ENCODE peak calls at places on chromosomes 13 and 19, in nine cellular contexts. One of them, this sample, is unnamed.

GRCh38 chr19:13521066-13521465 is 14.8 kb upstream of the CACNA1A start:
- DNase-seq in neuronal stem cell: no peak
- DNase-seq in H9: no peak
- DNase-seq in fibroblast of lung: no peak
- DNase-seq in HepG2: no peak
- DNase-seq in mammary epithelial cell: no peak
- DNase-seq in neural progenitor cell: no peak
- DNase-seq in HCT116: no peak
- DNase-seq in PC-3: peak
- DNase-seq in this sample: no peak

GRCh38 chr13:113734826-113735125 is 24.2 kb upstream of the TMEM255B start:
- DNase-seq in neuronal stem cell: no peak
- DNase-seq in H9: no peak
- DNase-seq in fibroblast of lung: no peak
- DNase-seq in HepG2: no peak
- DNase-seq in mammary epithelial cell: no peak
- DNase-seq in neural progenitor cell: no peak
- DNase-seq in HCT116: no peak
- DNase-seq in PC-3: no peak
- DNase-seq in this sample: no peak

GRCh38 chr19:5826531-5827341 is 12.8 kb downstream of the FUT6 start:
- DNase-seq in neuronal stem cell: peak
- DNase-seq in H9: peak
- DNase-seq in fibroblast of lung: no peak
- DNase-seq in HepG2: peak
- DNase-seq in mammary epithelial cell: no peak
- DNase-seq in neural progenitor cell: peak
- DNase-seq in HCT116: peak
- DNase-seq in PC-3: peak
- DNase-seq in this sample: peak

GRCh38 chr13:32025730-32026129 is 5.8 kb upstream of the FRY start:
- DNase-seq in neuronal stem cell: peak
- DNase-seq in H9: peak
- DNase-seq in fibroblast of lung: no peak
- DNase-seq in HepG2: no peak
- DNase-seq in mammary epithelial cell: no peak
- DNase-seq in neural progenitor cell: peak
- DNase-seq in HCT116: no peak
- DNase-seq in PC-3: no peak
- DNase-seq in this sample: no peak

GRCh38 chr19:43620061-43621001 is 902 bp upstream of the ZNF428 start:
- DNase-seq in neuronal stem cell: no peak
- DNase-seq in H9: no peak
- DNase-seq in fibroblast of lung: no peak
- DNase-seq in HepG2: no peak
- DNase-seq in mammary epithelial cell: no peak
- DNase-seq in neural progenitor cell: no peak
- DNase-seq in HCT116: no peak
- DNase-seq in PC-3: no peak
- DNase-seq in this sample: no peak

GRCh38 chr13:83536941-83537340 is 345.3 kb downstream of the SLITRK1 start:
- DNase-seq in neuronal stem cell: no peak
- DNase-seq in H9: no peak
- DNase-seq in fibroblast of lung: no peak
- DNase-seq in HepG2: no peak
- DNase-seq in mammary epithelial cell: peak
- DNase-seq in neural progenitor cell: no peak
- DNase-seq in HCT116: no peak
- DNase-seq in PC-3: peak
- DNase-seq in this sample: no peak

GRCh38 chr19:33298146-33298911 is 4.0 kb downstream of the CEBPA start:
- DNase-seq in neuronal stem cell: no peak
- DNase-seq in H9: no peak
- DNase-seq in fibroblast of lung: no peak
- DNase-seq in HepG2: no peak
- DNase-seq in mammary epithelial cell: peak
- DNase-seq in neural progenitor cell: no peak
- DNase-seq in HCT116: no peak
- DNase-seq in PC-3: no peak
- DNase-seq in this sample: peak

GRCh38 chr19:32539240-32539916 is 41.6 kb upstream of the PDCD5 start:
- DNase-seq in neuronal stem cell: no peak
- DNase-seq in H9: no peak
- DNase-seq in fibroblast of lung: no peak
- DNase-seq in HepG2: peak
- DNase-seq in mammary epithelial cell: no peak
- DNase-seq in neural progenitor cell: no peak
- DNase-seq in HCT116: no peak
- DNase-seq in PC-3: no peak
- DNase-seq in this sample: no peak

GRCh38 chr13:44004881-44005280 is 125.2 kb downstream of the LACC1 start:
- DNase-seq in neuronal stem cell: no peak
- DNase-seq in H9: no peak
- DNase-seq in fibroblast of lung: peak
- DNase-seq in HepG2: no peak
- DNase-seq in mammary epithelial cell: peak
- DNase-seq in neural progenitor cell: no peak
- DNase-seq in HCT116: no peak
- DNase-seq in PC-3: peak
- DNase-seq in this sample: no peak

GRCh38 chr13:111846396-111847174 is 220.4 kb upstream of the SOX1 start:
- DNase-seq in neuronal stem cell: no peak
- DNase-seq in H9: peak
- DNase-seq in fibroblast of lung: no peak
- DNase-seq in HepG2: no peak
- DNase-seq in mammary epithelial cell: no peak
- DNase-seq in neural progenitor cell: no peak
- DNase-seq in HCT116: no peak
- DNase-seq in PC-3: no peak
- DNase-seq in this sample: no peak

GRCh38 chr13:97067342-97067895 is 73.1 kb upstream of the OXGR1 start:
- DNase-seq in neuronal stem cell: no peak
- DNase-seq in H9: no peak
- DNase-seq in fibroblast of lung: peak
- DNase-seq in HepG2: no peak
- DNase-seq in mammary epithelial cell: no peak
- DNase-seq in neural progenitor cell: no peak
- DNase-seq in HCT116: no peak
- DNase-seq in PC-3: no peak
- DNase-seq in this sample: no peak

GRCh38 chr19:48881741-48882657 is 9.8 kb downstream of the PPP1R15A start:
- DNase-seq in neuronal stem cell: no peak
- DNase-seq in H9: peak
- DNase-seq in fibroblast of lung: no peak
- DNase-seq in HepG2: no peak
- DNase-seq in mammary epithelial cell: peak
- DNase-seq in neural progenitor cell: peak
- DNase-seq in HCT116: no peak
- DNase-seq in PC-3: peak
- DNase-seq in this sample: no peak

GRCh38 chr13:38385152-38385891 is 35.7 kb downstream of the UFM1 start:
- DNase-seq in neuronal stem cell: no peak
- DNase-seq in H9: no peak
- DNase-seq in fibroblast of lung: no peak
- DNase-seq in HepG2: no peak
- DNase-seq in mammary epithelial cell: no peak
- DNase-seq in neural progenitor cell: no peak
- DNase-seq in HCT116: no peak
- DNase-seq in PC-3: no peak
- DNase-seq in this sample: no peak

GRCh38 chr13:75544681-75545333 is 4.8 kb upstream of the UCHL3 start:
- DNase-seq in neuronal stem cell: no peak
- DNase-seq in H9: no peak
- DNase-seq in fibroblast of lung: peak
- DNase-seq in HepG2: peak
- DNase-seq in mammary epithelial cell: peak
- DNase-seq in neural progenitor cell: no peak
- DNase-seq in HCT116: no peak
- DNase-seq in PC-3: peak
- DNase-seq in this sample: peak

GRCh38 chr19:49506575-49507105 is 5.8 kb upstream of the FCGRT start:
- DNase-seq in neuronal stem cell: peak
- DNase-seq in H9: peak
- DNase-seq in fibroblast of lung: no peak
- DNase-seq in HepG2: peak
- DNase-seq in mammary epithelial cell: peak
- DNase-seq in neural progenitor cell: peak
- DNase-seq in HCT116: no peak
- DNase-seq in PC-3: peak
- DNase-seq in this sample: peak

GRCh38 chr13:65856464-65856863 is 1373.7 kb downstream of the PCDH9 start:
- DNase-seq in neuronal stem cell: no peak
- DNase-seq in H9: no peak
- DNase-seq in fibroblast of lung: peak
- DNase-seq in HepG2: no peak
- DNase-seq in mammary epithelial cell: no peak
- DNase-seq in neural progenitor cell: no peak
- DNase-seq in HCT116: no peak
- DNase-seq in PC-3: no peak
- DNase-seq in this sample: no peak

DNA sequence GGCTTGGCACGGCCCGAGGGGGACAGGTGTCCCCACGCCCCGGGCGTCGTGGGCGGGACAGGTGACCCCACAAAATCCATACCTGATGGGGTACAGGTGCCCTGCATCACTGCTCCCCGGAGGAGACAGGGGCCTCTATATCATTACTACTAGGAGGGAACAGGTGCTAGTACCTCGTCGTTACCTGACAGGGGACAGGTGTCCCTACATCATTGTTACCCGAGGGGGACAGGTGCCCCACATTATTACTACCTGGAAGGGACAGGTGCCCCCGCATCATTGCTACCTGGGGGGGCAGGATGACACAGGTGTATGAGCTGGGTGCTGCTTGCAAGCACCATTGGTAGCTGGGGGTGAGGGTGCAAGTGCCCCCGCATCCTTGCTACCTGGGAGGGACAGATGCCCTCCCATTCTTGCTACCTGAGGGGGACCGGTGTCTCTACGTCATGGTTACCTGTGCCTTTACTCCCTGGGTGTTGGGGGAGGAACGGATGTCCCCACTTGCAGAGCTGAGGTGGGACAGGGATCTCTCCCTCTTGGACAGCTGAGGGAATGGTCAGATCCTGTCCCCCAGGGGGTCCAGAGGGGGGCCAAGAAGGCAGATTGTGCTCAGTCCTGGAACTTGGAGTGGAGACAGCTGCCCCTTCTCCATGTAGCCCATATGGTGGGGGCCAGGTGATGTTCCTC is 618 bp downstream of the CRTC1 start:
- DNase-seq in neuronal stem cell: no peak
- DNase-seq in H9: peak
- DNase-seq in fibroblast of lung: no peak
- DNase-seq in HepG2: no peak
- DNase-seq in mammary epithelial cell: no peak
- DNase-seq in neural progenitor cell: no peak
- DNase-seq in HCT116: no peak
- DNase-seq in PC-3: no peak
- DNase-seq in this sample: no peak
- H2AFZ ChIP-seq in neuronal stem cell: peak
- H2AFZ ChIP-seq in H9: no peak
- H2AFZ ChIP-seq in fibroblast of lung: no peak
- H2AFZ ChIP-seq in HepG2: no peak
- H2AFZ ChIP-seq in mammary epithelial cell: no peak
- H2AFZ ChIP-seq in neural progenitor cell: no peak
- H2AFZ ChIP-seq in HCT116: no peak
- H2AFZ ChIP-seq in PC-3: no peak
- H2AFZ ChIP-seq in this sample: no peak

DNA sequence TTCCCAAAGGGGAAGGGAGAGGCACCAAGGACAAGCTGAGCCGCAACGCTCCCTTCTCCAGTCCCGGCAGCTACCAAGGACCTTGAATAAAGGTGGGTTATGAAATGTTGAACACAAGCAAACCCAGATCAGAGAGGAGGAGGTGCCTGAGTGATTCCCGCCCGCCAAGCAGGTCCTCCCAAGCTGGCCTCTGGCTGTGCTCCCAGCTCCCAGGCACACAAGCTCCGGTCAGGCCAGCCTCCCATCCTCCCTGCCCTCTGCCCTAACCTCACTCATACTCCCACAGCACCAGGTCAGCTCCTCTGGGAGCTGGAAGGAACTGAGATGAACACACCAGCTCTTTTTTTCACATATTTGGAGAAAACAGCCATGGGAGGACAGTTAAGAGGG is 3.7 kb downstream of the NAPA start:
- DNase-seq in neuronal stem cell: no peak
- DNase-seq in H9: no peak
- DNase-seq in fibroblast of lung: no peak
- DNase-seq in HepG2: no peak
- DNase-seq in mammary epithelial cell: no peak
- DNase-seq in neural progenitor cell: no peak
- DNase-seq in HCT116: no peak
- DNase-seq in PC-3: no peak
- DNase-seq in this sample: no peak
- H3K27ac ChIP-seq in neuronal stem cell: no peak
- H3K27ac ChIP-seq in H9: no peak
- H3K27ac ChIP-seq in fibroblast of lung: peak
- H3K27ac ChIP-seq in HepG2: no peak
- H3K27ac ChIP-seq in mammary epithelial cell: no peak
- H3K27ac ChIP-seq in neural progenitor cell: no peak
- H3K27ac ChIP-seq in HCT116: no peak
- H3K27ac ChIP-seq in PC-3: no peak
- H3K27ac ChIP-seq in this sample: no peak

GRCh38 chr13:73169971-73170370 is 111.2 kb downstream of the KLF5 start:
- DNase-seq in neuronal stem cell: no peak
- DNase-seq in H9: no peak
- DNase-seq in fibroblast of lung: peak
- DNase-seq in HepG2: no peak
- DNase-seq in mammary epithelial cell: no peak
- DNase-seq in neural progenitor cell: no peak
- DNase-seq in HCT116: no peak
- DNase-seq in PC-3: no peak
- DNase-seq in this sample: no peak
- H2AFZ ChIP-seq in neuronal stem cell: peak
- H2AFZ ChIP-seq in H9: no peak
- H2AFZ ChIP-seq in fibroblast of lung: no peak
- H2AFZ ChIP-seq in HepG2: no peak
- H2AFZ ChIP-seq in mammary epithelial cell: peak
- H2AFZ ChIP-seq in neural progenitor cell: peak
- H2AFZ ChIP-seq in HCT116: no peak
- H2AFZ ChIP-seq in PC-3: no peak
- H2AFZ ChIP-seq in this sample: no peak

GRCh38 chr19:56109216-56109615 is 11.9 kb downstream of the ZNF787 start:
- DNase-seq in neuronal stem cell: no peak
- DNase-seq in H9: no peak
- DNase-seq in fibroblast of lung: no peak
- DNase-seq in HepG2: no peak
- DNase-seq in mammary epithelial cell: no peak
- DNase-seq in neural progenitor cell: no peak
- DNase-seq in HCT116: no peak
- DNase-seq in PC-3: no peak
- DNase-seq in this sample: no peak
- H3K27ac ChIP-seq in neuronal stem cell: peak
- H3K27ac ChIP-seq in H9: no peak
- H3K27ac ChIP-seq in fibroblast of lung: no peak
- H3K27ac ChIP-seq in HepG2: no peak
- H3K27ac ChIP-seq in mammary epithelial cell: no peak
- H3K27ac ChIP-seq in neural progenitor cell: no peak
- H3K27ac ChIP-seq in HCT116: no peak
- H3K27ac ChIP-seq in PC-3: no peak
- H3K27ac ChIP-seq in this sample: no peak